ENCODE peak calls at places on chromosome 15, in five cellular contexts. A is fibroblast of pulmonary artery, N is retinal pigment epithelial cell, X is RWPE2, D is pancreas. B is an unnamed sample.

GRCh38 chr15:68550498-68551295 is 28.1 kb upstream of the CORO2B start:
- DNase-seq in N (no peak), X (no peak), D (peak), A (peak), B (peak)

GRCh38 chr15:39624806-39625205 is 43.9 kb downstream of the THBS1 start:
- DNase-seq in X (no peak), D (no peak), N (peak), A (peak), B (no peak)

GRCh38 chr15:61656391-61656790 is 403.9 kb downstream of the VPS13C start:
- DNase-seq in X (no peak), A (no peak), N (no peak), D (no peak), B (no peak)

GRCh38 chr15:44427756-44428724 is 611 bp downstream of the CTDSPL2 start:
- DNase-seq in N (peak), A (peak), D (no peak), X (no peak), B (no peak)

GRCh38 chr15:57048930-57049550 is 130.6 kb downstream of the TCF12 start:
- DNase-seq in D (no peak), N (peak), A (no peak), X (no peak), B (no peak)

GRCh38 chr15:51004103-51004536 is 90.6 kb downstream of the TNFAIP8L3 start:
- DNase-seq in X (no peak), A (peak), D (no peak), N (no peak), B (no peak)

GRCh38 chr15:85837011-85837433 is 42.3 kb upstream of the KLHL25 start:
- DNase-seq in D (no peak), X (no peak), N (no peak), A (peak), B (no peak)

GRCh38 chr15:38304486-38304885 is 51.9 kb downstream of the SPRED1 start:
- DNase-seq in A (no peak), D (no peak), N (no peak), X (no peak), B (no peak)

GRCh38 chr15:50791537-50791885 is 26.0 kb upstream of the SPPL2A start:
- DNase-seq in A (no peak), N (no peak), D (no peak), X (no peak), B (no peak)

GRCh38 chr15:85706779-85707518 is 87.8 kb downstream of the KLHL25 start:
- DNase-seq in D (no peak), X (no peak), N (no peak), A (peak), B (peak)

GRCh38 chr15:78507831-78508160 is 419 bp downstream of the HYKK start:
- DNase-seq in A (no peak), X (no peak), N (no peak), D (no peak), B (no peak)

GRCh38 chr15:64596701-64597468 is 136.5 kb downstream of the ZNF609 start:
- DNase-seq in A (peak), X (no peak), D (no peak), N (no peak), B (no peak)

GRCh38 chr15:82653483-82653882 is 6.3 kb upstream of the CPEB1 start:
- DNase-seq in N (no peak), A (no peak), D (no peak), X (no peak), B (no peak)

GRCh38 chr15:27686376-27686775 is 412.7 kb downstream of the OCA2 start:
- DNase-seq in X (no peak), A (peak), D (no peak), N (peak), B (no peak)

GRCh38 chr15:73660455-73660854 is 23.7 kb upstream of the CD276 start:
- DNase-seq in D (no peak), X (no peak), A (peak), N (no peak), B (no peak)

GRCh38 chr15:62739082-62739481 is 303.5 kb upstream of the TPM1 start:
- DNase-seq in N (no peak), A (peak), D (no peak), X (no peak), B (no peak)

GRCh38 chr15:94792166-94792565 is 560.8 kb downstream of the MCTP2 start:
- DNase-seq in A (no peak), D (no peak), X (peak), N (peak), B (no peak)

GRCh38 chr15:40936234-40936708 is 7.1 kb downstream of the DLL4 start:
- DNase-seq in A (no peak), N (no peak), X (peak), D (peak), B (no peak)

GRCh38 chr15:36126194-36126593 is 453.2 kb upstream of the CDIN1 start:
- DNase-seq in A (no peak), N (no peak), D (no peak), X (no peak), B (no peak)

GRCh38 chr15:68989876-68990754 is 24.4 kb upstream of the NOX5 start:
- DNase-seq in N (no peak), A (no peak), D (no peak), X (peak), B (no peak)

GRCh38 chr15:100653608-100654007 is 51.2 kb downstream of the ASB7 start:
- DNase-seq in N (no peak), A (no peak), X (no peak), D (no peak), B (no peak)

GRCh38 chr15:26773485-26773877 is 615 bp upstream of the GABRB3 start:
- DNase-seq in A (no peak), D (no peak), N (no peak), X (no peak), B (no peak)

DNA sequence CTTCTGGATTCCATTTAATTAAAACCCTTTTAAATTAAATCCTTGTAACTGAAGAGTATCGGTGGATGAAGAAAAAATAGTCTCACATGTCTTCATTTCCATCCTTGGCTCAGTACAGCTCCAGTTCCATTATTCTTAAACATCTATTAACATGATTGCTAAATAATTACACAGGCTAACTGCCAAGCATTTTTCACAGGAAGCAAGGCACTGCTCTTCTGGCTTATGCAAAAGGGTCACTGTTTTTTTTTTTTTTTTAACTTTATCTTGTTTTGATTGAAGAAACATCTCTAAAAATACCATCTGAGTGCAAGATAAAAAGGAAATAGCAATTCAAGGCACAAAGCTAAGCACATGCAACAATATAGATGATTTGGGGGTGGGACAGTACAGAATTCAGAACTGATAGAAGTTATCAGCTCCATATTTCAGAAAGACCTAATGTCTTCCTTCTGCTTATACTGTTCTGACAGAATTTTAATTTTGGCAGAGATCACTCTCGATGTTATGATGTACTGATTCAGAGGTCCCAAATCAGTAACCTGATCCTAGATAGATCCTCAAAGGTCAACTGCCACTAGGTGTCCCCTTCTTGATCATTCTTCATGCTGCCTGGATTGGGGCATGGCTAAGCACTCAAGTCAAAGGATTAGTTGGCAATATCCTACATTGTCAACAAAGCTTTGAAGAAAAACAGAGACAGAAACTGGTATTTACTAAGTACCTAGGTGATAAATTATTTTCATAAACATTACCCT is 57.8 kb upstream of the ACTC1 start:
- DNase-seq in D (no peak), A (peak), X (no peak), N (no peak), B (no peak)
- TF ChIP-seq CTCF in D (no peak), A (no peak), X (no peak), N (no peak), B (no peak)

GRCh38 chr15:74838117-74838516 is 4.8 kb downstream of the ULK3 start:
- DNase-seq in A (no peak), X (peak), N (no peak), D (no peak), B (no peak)

GRCh38 chr15:74838746-74839525 is 4.0 kb downstream of the ULK3 start:
- DNase-seq in A (no peak), D (no peak), N (no peak), X (peak), B (no peak)

GRCh38 chr15:74841761-74842385 is 1.1 kb downstream of the ULK3 start:
- DNase-seq in D (no peak), N (no peak), A (no peak), X (peak), B (no peak)

GRCh38 chr15:74840851-74841760 is 1.9 kb downstream of the ULK3 start:
- DNase-seq in A (no peak), N (no peak), D (no peak), X (peak), B (no peak)

GRCh38 chr15:74839526-74840395 is 3.2 kb downstream of the ULK3 start:
- DNase-seq in N (no peak), A (no peak), X (peak), D (no peak), B (no peak)
- TF ChIP-seq CTCF in N (peak), A (no peak), X (peak), D (no peak), B (no peak)

GRCh38 chr15:60134609-60135008 is 130.5 kb downstream of the FOXB1 start:
- DNase-seq in N (no peak), D (no peak), A (no peak), X (no peak), B (no peak)
- TF ChIP-seq CTCF in N (peak), D (no peak), A (no peak), X (peak), B (no peak)

DNA sequence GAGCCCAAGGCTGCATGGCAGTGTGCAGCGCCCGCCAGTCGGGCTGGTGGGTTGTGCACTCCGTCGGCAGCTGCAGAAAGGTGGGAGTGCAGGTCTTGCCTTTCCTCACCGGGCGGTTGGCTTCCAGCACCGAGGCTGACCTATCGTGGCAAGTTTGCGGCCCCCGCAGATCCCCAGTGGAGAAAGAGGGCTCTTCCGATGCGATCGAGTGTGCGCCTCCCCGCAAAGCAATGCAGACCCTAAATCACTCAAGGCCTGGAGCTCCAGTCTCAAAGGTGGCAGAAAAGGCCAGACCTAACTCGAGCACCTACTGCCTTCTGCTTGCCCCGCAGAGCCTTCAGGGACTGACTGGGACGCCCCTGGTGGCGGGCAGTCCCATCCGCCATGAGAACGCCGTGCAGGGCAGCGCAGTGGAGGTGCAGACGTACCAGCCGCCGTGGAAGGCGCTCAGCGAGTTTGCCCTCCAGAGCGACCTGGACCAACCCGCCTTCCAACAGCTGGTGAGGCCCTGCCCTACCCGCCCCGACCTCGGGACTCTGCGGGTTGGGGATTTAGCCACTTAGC is 4.3 kb downstream of the ISL2 start:
- DNase-seq in D (peak), A (no peak), N (no peak), X (no peak), B (peak)
- TF ChIP-seq CTCF in D (no peak), A (peak), N (peak), X (no peak), B (no peak)

DNA sequence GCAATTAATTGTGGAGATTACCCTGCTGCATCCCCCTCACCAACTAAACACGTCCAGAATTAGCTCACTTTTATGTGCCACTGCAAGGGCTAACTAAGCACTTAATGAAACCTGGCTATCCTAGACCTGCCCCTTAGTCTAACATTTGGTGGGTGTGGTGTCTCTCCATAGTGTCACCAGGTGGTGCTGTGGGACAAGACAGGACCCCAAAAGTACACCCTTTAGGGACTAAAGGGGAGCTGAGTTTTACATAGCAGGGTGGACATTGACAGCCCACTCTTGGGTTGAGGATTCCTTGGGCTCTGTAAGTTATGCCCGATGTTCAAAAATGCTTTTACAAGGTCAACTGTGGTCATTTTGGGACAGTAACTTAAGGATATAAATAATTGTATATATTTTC is 5.7 kb downstream of the DUT start:
- DNase-seq in D (no peak), X (no peak), N (no peak), A (peak), B (no peak)
- TF ChIP-seq CTCF in D (no peak), X (peak), N (peak), A (peak), B (no peak)

GRCh38 chr15:60396964-60397771 is 618 bp downstream of the ANXA2 start:
- DNase-seq in N (no peak), D (peak), A (peak), X (peak), B (peak)
- TF ChIP-seq CTCF in N (no peak), D (no peak), A (no peak), X (no peak), B (no peak)

GRCh38 chr15:66740802-66741201 is 38.8 kb downstream of the SMAD6 start:
- DNase-seq in N (no peak), X (no peak), D (peak), A (no peak), B (no peak)

GRCh38 chr15:66743703-66744536 is 41.9 kb downstream of the SMAD6 start:
- DNase-seq in A (peak), X (no peak), N (no peak), D (no peak), B (no peak)

GRCh38 chr15:66743204-66743603 is 41.2 kb downstream of the SMAD6 start:
- DNase-seq in D (no peak), A (no peak), X (no peak), N (no peak), B (no peak)

GRCh38 chr15:66742286-66742685 is 40.2 kb downstream of the SMAD6 start:
- DNase-seq in A (no peak), X (no peak), D (no peak), N (no peak), B (no peak)

GRCh38 chr15:66741646-66742045 is 39.6 kb downstream of the SMAD6 start:
- DNase-seq in X (no peak), A (no peak), D (peak), N (no peak), B (no peak)
- TF ChIP-seq CTCF in X (no peak), A (no peak), D (no peak), N (no peak), B (no peak)

GRCh38 chr15:42371125-42371524 is 11.8 kb downstream of the CAPN3 start:
- DNase-seq in X (no peak), D (no peak), A (peak), N (no peak), B (no peak)
- TF ChIP-seq CTCF in X (peak), D (no peak), A (peak), N (no peak), B (no peak)

GRCh38 chr15:31236184-31237041 is 90.2 kb upstream of the KLF13 start:
- DNase-seq in X (peak), N (peak), D (no peak), A (peak), B (no peak)
- TF ChIP-seq CTCF in X (peak), N (peak), D (no peak), A (no peak), B (no peak)

DNA sequence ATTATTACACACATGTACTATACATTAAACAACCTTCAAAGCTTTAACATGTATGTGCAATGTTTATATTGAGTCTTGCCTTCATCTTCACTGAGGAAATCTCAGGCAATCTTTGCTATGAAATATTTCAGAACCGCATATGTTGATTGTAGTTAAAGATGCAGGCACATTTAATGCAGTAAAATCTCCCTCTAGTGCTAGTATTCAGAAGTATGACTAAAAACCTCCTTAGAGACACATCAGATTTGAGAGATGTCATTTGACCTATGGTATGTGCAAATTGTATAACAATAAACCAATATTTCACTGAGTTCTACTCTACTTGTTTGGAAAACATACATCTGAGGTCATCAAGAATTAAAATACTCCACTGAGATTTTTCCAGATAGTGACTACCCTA is 123.8 kb upstream of the C15orf61 start:
- DNase-seq in D (no peak), X (no peak), A (no peak), N (no peak), B (no peak)
- TF ChIP-seq CTCF in D (no peak), X (peak), A (peak), N (no peak), B (no peak)